ENCODE peak calls at places on chromosomes 16 and 17, in ten cellular contexts. One of them, this sample, is unnamed.

GRCh38 chr17:66904760-66905637 is 59.5 kb upstream of the CACNG4 start:
- DNase-seq in cardiac fibroblast: peak; percentile 94
- DNase-seq in NB4: no peak
- DNase-seq in iPS-NIHi11: no peak
- DNase-seq in stimulated activated CD4-positive, alpha-beta T cell treated with anti-CD3 and anti-CD28 coated beads, Interleukin-2, amount 100 ng/mL, for 24 hours: no peak
- DNase-seq in AG04450: no peak
- DNase-seq in stimulated activated CD8-positive, alpha-beta memory T cell treated with anti-CD3 and anti-CD28 coated beads, Interleukin-2, amount 100 ng/mL, for 1 hour: no peak
- DNase-seq in dorsolateral prefrontal cortex: no peak
- DNase-seq in Caki2: peak; percentile 37
- DNase-seq in astrocyte of the spinal cord: peak; percentile 43
- DNase-seq in this sample: no peak

GRCh38 chr17:59785091-59785799 is 77.8 kb downstream of the VMP1 start:
- DNase-seq in cardiac fibroblast: no peak
- DNase-seq in NB4: peak; percentile 64
- DNase-seq in iPS-NIHi11: no peak
- DNase-seq in stimulated activated CD4-positive, alpha-beta T cell treated with anti-CD3 and anti-CD28 coated beads, Interleukin-2, amount 100 ng/mL, for 24 hours: no peak
- DNase-seq in AG04450: no peak
- DNase-seq in stimulated activated CD8-positive, alpha-beta memory T cell treated with anti-CD3 and anti-CD28 coated beads, Interleukin-2, amount 100 ng/mL, for 1 hour: no peak
- DNase-seq in dorsolateral prefrontal cortex: no peak
- DNase-seq in Caki2: no peak
- DNase-seq in astrocyte of the spinal cord: peak; percentile 43
- DNase-seq in this sample: no peak

GRCh38 chr17:60535382-60536279 is 9.6 kb upstream of the APPBP2 start:
- DNase-seq in cardiac fibroblast: peak; percentile 21
- DNase-seq in NB4: no peak
- DNase-seq in iPS-NIHi11: no peak
- DNase-seq in stimulated activated CD4-positive, alpha-beta T cell treated with anti-CD3 and anti-CD28 coated beads, Interleukin-2, amount 100 ng/mL, for 24 hours: no peak
- DNase-seq in AG04450: peak; percentile 91
- DNase-seq in stimulated activated CD8-positive, alpha-beta memory T cell treated with anti-CD3 and anti-CD28 coated beads, Interleukin-2, amount 100 ng/mL, for 1 hour: no peak
- DNase-seq in dorsolateral prefrontal cortex: no peak
- DNase-seq in Caki2: no peak
- DNase-seq in astrocyte of the spinal cord: peak; percentile 52
- DNase-seq in this sample: no peak

GRCh38 chr16:64892843-64893242 is 229.0 kb downstream of the CDH11 start:
- DNase-seq in cardiac fibroblast: peak; percentile 58
- DNase-seq in NB4: no peak
- DNase-seq in iPS-NIHi11: no peak
- DNase-seq in stimulated activated CD4-positive, alpha-beta T cell treated with anti-CD3 and anti-CD28 coated beads, Interleukin-2, amount 100 ng/mL, for 24 hours: no peak
- DNase-seq in AG04450: peak; percentile 75
- DNase-seq in stimulated activated CD8-positive, alpha-beta memory T cell treated with anti-CD3 and anti-CD28 coated beads, Interleukin-2, amount 100 ng/mL, for 1 hour: no peak
- DNase-seq in dorsolateral prefrontal cortex: no peak
- DNase-seq in Caki2: peak; percentile 14
- DNase-seq in astrocyte of the spinal cord: peak; percentile 94
- DNase-seq in this sample: no peak

GRCh38 chr17:37361543-37361942 is 14.2 kb upstream of the C17orf78 start:
- DNase-seq in cardiac fibroblast: no peak
- DNase-seq in NB4: peak; percentile 26
- DNase-seq in iPS-NIHi11: no peak
- DNase-seq in stimulated activated CD4-positive, alpha-beta T cell treated with anti-CD3 and anti-CD28 coated beads, Interleukin-2, amount 100 ng/mL, for 24 hours: no peak
- DNase-seq in AG04450: no peak
- DNase-seq in stimulated activated CD8-positive, alpha-beta memory T cell treated with anti-CD3 and anti-CD28 coated beads, Interleukin-2, amount 100 ng/mL, for 1 hour: no peak
- DNase-seq in dorsolateral prefrontal cortex: no peak
- DNase-seq in Caki2: no peak
- DNase-seq in astrocyte of the spinal cord: no peak
- DNase-seq in this sample: no peak

GRCh38 chr16:51388516-51388951 is 237.5 kb upstream of the SALL1 start:
- DNase-seq in cardiac fibroblast: no peak
- DNase-seq in NB4: no peak
- DNase-seq in iPS-NIHi11: no peak
- DNase-seq in stimulated activated CD4-positive, alpha-beta T cell treated with anti-CD3 and anti-CD28 coated beads, Interleukin-2, amount 100 ng/mL, for 24 hours: no peak
- DNase-seq in AG04450: no peak
- DNase-seq in stimulated activated CD8-positive, alpha-beta memory T cell treated with anti-CD3 and anti-CD28 coated beads, Interleukin-2, amount 100 ng/mL, for 1 hour: no peak
- DNase-seq in dorsolateral prefrontal cortex: no peak
- DNase-seq in Caki2: no peak
- DNase-seq in astrocyte of the spinal cord: no peak
- DNase-seq in this sample: no peak

GRCh38 chr17:64020068-64020766 is at the start of gene ICAM2:
- DNase-seq in cardiac fibroblast: no peak
- DNase-seq in NB4: peak; percentile 72
- DNase-seq in iPS-NIHi11: no peak
- DNase-seq in stimulated activated CD4-positive, alpha-beta T cell treated with anti-CD3 and anti-CD28 coated beads, Interleukin-2, amount 100 ng/mL, for 24 hours: peak; percentile 80
- DNase-seq in AG04450: no peak
- DNase-seq in stimulated activated CD8-positive, alpha-beta memory T cell treated with anti-CD3 and anti-CD28 coated beads, Interleukin-2, amount 100 ng/mL, for 1 hour: peak; percentile 78
- DNase-seq in dorsolateral prefrontal cortex: no peak
- DNase-seq in Caki2: no peak
- DNase-seq in astrocyte of the spinal cord: no peak
- DNase-seq in this sample: no peak

GRCh38 chr17:80846932-80847331 is 144.7 kb upstream of the CHMP6 start:
- DNase-seq in cardiac fibroblast: no peak
- DNase-seq in NB4: no peak
- DNase-seq in iPS-NIHi11: no peak
- DNase-seq in stimulated activated CD4-positive, alpha-beta T cell treated with anti-CD3 and anti-CD28 coated beads, Interleukin-2, amount 100 ng/mL, for 24 hours: no peak
- DNase-seq in AG04450: no peak
- DNase-seq in stimulated activated CD8-positive, alpha-beta memory T cell treated with anti-CD3 and anti-CD28 coated beads, Interleukin-2, amount 100 ng/mL, for 1 hour: no peak
- DNase-seq in dorsolateral prefrontal cortex: no peak
- DNase-seq in Caki2: no peak
- DNase-seq in astrocyte of the spinal cord: no peak
- DNase-seq in this sample: no peak

GRCh38 chr17:81959362-81960129 is 1.4 kb downstream of the NOTUM start:
- DNase-seq in cardiac fibroblast: peak; percentile 56
- DNase-seq in NB4: peak; percentile 52
- DNase-seq in iPS-NIHi11: peak; percentile 79
- DNase-seq in stimulated activated CD4-positive, alpha-beta T cell treated with anti-CD3 and anti-CD28 coated beads, Interleukin-2, amount 100 ng/mL, for 24 hours: peak; percentile 84
- DNase-seq in AG04450: no peak
- DNase-seq in stimulated activated CD8-positive, alpha-beta memory T cell treated with anti-CD3 and anti-CD28 coated beads, Interleukin-2, amount 100 ng/mL, for 1 hour: peak; percentile 72
- DNase-seq in dorsolateral prefrontal cortex: peak; percentile 54
- DNase-seq in Caki2: peak; percentile 50
- DNase-seq in astrocyte of the spinal cord: no peak
- DNase-seq in this sample: peak; percentile 83

GRCh38 chr16:8996891-8997290 is 33.2 kb upstream of the USP7 start:
- DNase-seq in cardiac fibroblast: peak; percentile 5
- DNase-seq in NB4: peak; percentile 31
- DNase-seq in iPS-NIHi11: peak; percentile 67
- DNase-seq in stimulated activated CD4-positive, alpha-beta T cell treated with anti-CD3 and anti-CD28 coated beads, Interleukin-2, amount 100 ng/mL, for 24 hours: no peak
- DNase-seq in AG04450: no peak
- DNase-seq in stimulated activated CD8-positive, alpha-beta memory T cell treated with anti-CD3 and anti-CD28 coated beads, Interleukin-2, amount 100 ng/mL, for 1 hour: no peak
- DNase-seq in dorsolateral prefrontal cortex: no peak
- DNase-seq in Caki2: no peak
- DNase-seq in astrocyte of the spinal cord: no peak
- DNase-seq in this sample: no peak

GRCh38 chr16:69921125-69921524 is 30.0 kb upstream of the CLEC18A start:
- DNase-seq in cardiac fibroblast: peak; percentile 30
- DNase-seq in NB4: no peak
- DNase-seq in iPS-NIHi11: no peak
- DNase-seq in stimulated activated CD4-positive, alpha-beta T cell treated with anti-CD3 and anti-CD28 coated beads, Interleukin-2, amount 100 ng/mL, for 24 hours: no peak
- DNase-seq in AG04450: no peak
- DNase-seq in stimulated activated CD8-positive, alpha-beta memory T cell treated with anti-CD3 and anti-CD28 coated beads, Interleukin-2, amount 100 ng/mL, for 1 hour: no peak
- DNase-seq in dorsolateral prefrontal cortex: no peak
- DNase-seq in Caki2: no peak
- DNase-seq in astrocyte of the spinal cord: peak; percentile 60
- DNase-seq in this sample: no peak

GRCh38 chr17:1315891-1316403 is 36.5 kb downstream of the TRARG1 start:
- DNase-seq in cardiac fibroblast: no peak
- DNase-seq in NB4: peak; percentile 45
- DNase-seq in iPS-NIHi11: no peak
- DNase-seq in stimulated activated CD4-positive, alpha-beta T cell treated with anti-CD3 and anti-CD28 coated beads, Interleukin-2, amount 100 ng/mL, for 24 hours: no peak
- DNase-seq in AG04450: no peak
- DNase-seq in stimulated activated CD8-positive, alpha-beta memory T cell treated with anti-CD3 and anti-CD28 coated beads, Interleukin-2, amount 100 ng/mL, for 1 hour: no peak
- DNase-seq in dorsolateral prefrontal cortex: no peak
- DNase-seq in Caki2: no peak
- DNase-seq in astrocyte of the spinal cord: no peak
- DNase-seq in this sample: no peak

GRCh38 chr16:90019201-90019542 is at the start of gene DBNDD1:
- DNase-seq in cardiac fibroblast: no peak
- DNase-seq in NB4: no peak
- DNase-seq in iPS-NIHi11: no peak
- DNase-seq in stimulated activated CD4-positive, alpha-beta T cell treated with anti-CD3 and anti-CD28 coated beads, Interleukin-2, amount 100 ng/mL, for 24 hours: no peak
- DNase-seq in AG04450: no peak
- DNase-seq in stimulated activated CD8-positive, alpha-beta memory T cell treated with anti-CD3 and anti-CD28 coated beads, Interleukin-2, amount 100 ng/mL, for 1 hour: no peak
- DNase-seq in dorsolateral prefrontal cortex: no peak
- DNase-seq in Caki2: no peak
- DNase-seq in astrocyte of the spinal cord: no peak
- DNase-seq in this sample: peak; percentile 70

GRCh38 chr16:84766978-84767773 is 52.6 kb upstream of the CRISPLD2 start:
- DNase-seq in cardiac fibroblast: no peak
- DNase-seq in NB4: no peak
- DNase-seq in iPS-NIHi11: no peak
- DNase-seq in stimulated activated CD4-positive, alpha-beta T cell treated with anti-CD3 and anti-CD28 coated beads, Interleukin-2, amount 100 ng/mL, for 24 hours: no peak
- DNase-seq in AG04450: no peak
- DNase-seq in stimulated activated CD8-positive, alpha-beta memory T cell treated with anti-CD3 and anti-CD28 coated beads, Interleukin-2, amount 100 ng/mL, for 1 hour: no peak
- DNase-seq in dorsolateral prefrontal cortex: no peak
- DNase-seq in Caki2: no peak
- DNase-seq in astrocyte of the spinal cord: no peak
- DNase-seq in this sample: no peak

GRCh38 chr17:80816241-80817103 is 175.2 kb upstream of the CHMP6 start:
- DNase-seq in cardiac fibroblast: no peak
- DNase-seq in NB4: no peak
- DNase-seq in iPS-NIHi11: no peak
- DNase-seq in stimulated activated CD4-positive, alpha-beta T cell treated with anti-CD3 and anti-CD28 coated beads, Interleukin-2, amount 100 ng/mL, for 24 hours: no peak
- DNase-seq in AG04450: no peak
- DNase-seq in stimulated activated CD8-positive, alpha-beta memory T cell treated with anti-CD3 and anti-CD28 coated beads, Interleukin-2, amount 100 ng/mL, for 1 hour: no peak
- DNase-seq in dorsolateral prefrontal cortex: peak; percentile 16
- DNase-seq in Caki2: no peak
- DNase-seq in astrocyte of the spinal cord: no peak
- DNase-seq in this sample: no peak

GRCh38 chr16:80792031-80792430 is 12.4 kb downstream of the CDYL2 start:
- DNase-seq in cardiac fibroblast: peak; percentile 39
- DNase-seq in NB4: no peak
- DNase-seq in iPS-NIHi11: no peak
- DNase-seq in stimulated activated CD4-positive, alpha-beta T cell treated with anti-CD3 and anti-CD28 coated beads, Interleukin-2, amount 100 ng/mL, for 24 hours: no peak
- DNase-seq in AG04450: no peak
- DNase-seq in stimulated activated CD8-positive, alpha-beta memory T cell treated with anti-CD3 and anti-CD28 coated beads, Interleukin-2, amount 100 ng/mL, for 1 hour: no peak
- DNase-seq in dorsolateral prefrontal cortex: no peak
- DNase-seq in Caki2: no peak
- DNase-seq in astrocyte of the spinal cord: peak; percentile 19
- DNase-seq in this sample: no peak

GRCh38 chr17:56648814-56649213 is 55.3 kb downstream of the NOG start:
- DNase-seq in cardiac fibroblast: no peak
- DNase-seq in NB4: no peak
- DNase-seq in iPS-NIHi11: no peak
- DNase-seq in stimulated activated CD4-positive, alpha-beta T cell treated with anti-CD3 and anti-CD28 coated beads, Interleukin-2, amount 100 ng/mL, for 24 hours: no peak
- DNase-seq in AG04450: no peak
- DNase-seq in stimulated activated CD8-positive, alpha-beta memory T cell treated with anti-CD3 and anti-CD28 coated beads, Interleukin-2, amount 100 ng/mL, for 1 hour: no peak
- DNase-seq in dorsolateral prefrontal cortex: no peak
- DNase-seq in Caki2: no peak
- DNase-seq in astrocyte of the spinal cord: no peak
- DNase-seq in this sample: no peak

GRCh38 chr17:77425791-77426641 is 285.2 kb downstream of the SEC14L1 start:
- DNase-seq in cardiac fibroblast: peak; percentile 79
- DNase-seq in NB4: peak; percentile 35
- DNase-seq in iPS-NIHi11: peak; percentile 42
- DNase-seq in stimulated activated CD4-positive, alpha-beta T cell treated with anti-CD3 and anti-CD28 coated beads, Interleukin-2, amount 100 ng/mL, for 24 hours: no peak
- DNase-seq in AG04450: peak; percentile 67
- DNase-seq in stimulated activated CD8-positive, alpha-beta memory T cell treated with anti-CD3 and anti-CD28 coated beads, Interleukin-2, amount 100 ng/mL, for 1 hour: no peak
- DNase-seq in dorsolateral prefrontal cortex: no peak
- DNase-seq in Caki2: peak; percentile 93
- DNase-seq in astrocyte of the spinal cord: peak; percentile 90
- DNase-seq in this sample: no peak

GRCh38 chr16:25613931-25614330 is 77.8 kb upstream of the HS3ST4 start:
- DNase-seq in cardiac fibroblast: no peak
- DNase-seq in NB4: no peak
- DNase-seq in iPS-NIHi11: no peak
- DNase-seq in stimulated activated CD4-positive, alpha-beta T cell treated with anti-CD3 and anti-CD28 coated beads, Interleukin-2, amount 100 ng/mL, for 24 hours: no peak
- DNase-seq in AG04450: no peak
- DNase-seq in stimulated activated CD8-positive, alpha-beta memory T cell treated with anti-CD3 and anti-CD28 coated beads, Interleukin-2, amount 100 ng/mL, for 1 hour: no peak
- DNase-seq in dorsolateral prefrontal cortex: no peak
- DNase-seq in Caki2: no peak
- DNase-seq in astrocyte of the spinal cord: no peak
- DNase-seq in this sample: no peak

GRCh38 chr16:2516391-2517240 is 2.9 kb downstream of the ATP6V0C start:
- DNase-seq in cardiac fibroblast: no peak
- DNase-seq in NB4: peak; percentile 91
- DNase-seq in iPS-NIHi11: no peak
- DNase-seq in stimulated activated CD4-positive, alpha-beta T cell treated with anti-CD3 and anti-CD28 coated beads, Interleukin-2, amount 100 ng/mL, for 24 hours: no peak
- DNase-seq in AG04450: no peak
- DNase-seq in stimulated activated CD8-positive, alpha-beta memory T cell treated with anti-CD3 and anti-CD28 coated beads, Interleukin-2, amount 100 ng/mL, for 1 hour: no peak
- DNase-seq in dorsolateral prefrontal cortex: no peak
- DNase-seq in Caki2: no peak
- DNase-seq in astrocyte of the spinal cord: no peak
- DNase-seq in this sample: no peak

GRCh38 chr16:66152841-66153525 is 213.5 kb upstream of the CDH5 start:
- DNase-seq in cardiac fibroblast: peak; percentile 82
- DNase-seq in NB4: no peak
- DNase-seq in iPS-NIHi11: no peak
- DNase-seq in stimulated activated CD4-positive, alpha-beta T cell treated with anti-CD3 and anti-CD28 coated beads, Interleukin-2, amount 100 ng/mL, for 24 hours: no peak
- DNase-seq in AG04450: peak; percentile 87
- DNase-seq in stimulated activated CD8-positive, alpha-beta memory T cell treated with anti-CD3 and anti-CD28 coated beads, Interleukin-2, amount 100 ng/mL, for 1 hour: no peak
- DNase-seq in dorsolateral prefrontal cortex: no peak
- DNase-seq in Caki2: no peak
- DNase-seq in astrocyte of the spinal cord: peak; percentile 84
- DNase-seq in this sample: no peak

GRCh38 chr16:70453891-70454220 is 539 bp upstream of the FCSK start:
- DNase-seq in cardiac fibroblast: no peak
- DNase-seq in NB4: no peak
- DNase-seq in iPS-NIHi11: no peak
- DNase-seq in stimulated activated CD4-positive, alpha-beta T cell treated with anti-CD3 and anti-CD28 coated beads, Interleukin-2, amount 100 ng/mL, for 24 hours: no peak
- DNase-seq in AG04450: no peak
- DNase-seq in stimulated activated CD8-positive, alpha-beta memory T cell treated with anti-CD3 and anti-CD28 coated beads, Interleukin-2, amount 100 ng/mL, for 1 hour: no peak
- DNase-seq in dorsolateral prefrontal cortex: no peak
- DNase-seq in Caki2: no peak
- DNase-seq in astrocyte of the spinal cord: no peak
- DNase-seq in this sample: no peak

GRCh38 chr17:79836952-79837887 is 2.0 kb downstream of the CBX4 start:
- DNase-seq in cardiac fibroblast: peak; percentile 82
- DNase-seq in NB4: peak; percentile 93
- DNase-seq in iPS-NIHi11: no peak
- DNase-seq in stimulated activated CD4-positive, alpha-beta T cell treated with anti-CD3 and anti-CD28 coated beads, Interleukin-2, amount 100 ng/mL, for 24 hours: peak; percentile 63
- DNase-seq in AG04450: no peak
- DNase-seq in stimulated activated CD8-positive, alpha-beta memory T cell treated with anti-CD3 and anti-CD28 coated beads, Interleukin-2, amount 100 ng/mL, for 1 hour: no peak
- DNase-seq in dorsolateral prefrontal cortex: no peak
- DNase-seq in Caki2: peak; percentile 61
- DNase-seq in astrocyte of the spinal cord: peak; percentile 62
- DNase-seq in this sample: peak; percentile 76

GRCh38 chr17:1360975-1361374 is 39.0 kb downstream of the YWHAE start:
- DNase-seq in cardiac fibroblast: no peak
- DNase-seq in NB4: no peak
- DNase-seq in iPS-NIHi11: no peak
- DNase-seq in stimulated activated CD4-positive, alpha-beta T cell treated with anti-CD3 and anti-CD28 coated beads, Interleukin-2, amount 100 ng/mL, for 24 hours: peak; percentile 27
- DNase-seq in AG04450: no peak
- DNase-seq in stimulated activated CD8-positive, alpha-beta memory T cell treated with anti-CD3 and anti-CD28 coated beads, Interleukin-2, amount 100 ng/mL, for 1 hour: no peak
- DNase-seq in dorsolateral prefrontal cortex: no peak
- DNase-seq in Caki2: no peak
- DNase-seq in astrocyte of the spinal cord: no peak
- DNase-seq in this sample: no peak

GRCh38 chr17:35185849-35186248 is 8.3 kb downstream of the SLC35G3 start:
- DNase-seq in cardiac fibroblast: no peak
- DNase-seq in NB4: peak; percentile 58
- DNase-seq in iPS-NIHi11: no peak
- DNase-seq in stimulated activated CD4-positive, alpha-beta T cell treated with anti-CD3 and anti-CD28 coated beads, Interleukin-2, amount 100 ng/mL, for 24 hours: no peak
- DNase-seq in AG04450: no peak
- DNase-seq in stimulated activated CD8-positive, alpha-beta memory T cell treated with anti-CD3 and anti-CD28 coated beads, Interleukin-2, amount 100 ng/mL, for 1 hour: no peak
- DNase-seq in dorsolateral prefrontal cortex: no peak
- DNase-seq in Caki2: no peak
- DNase-seq in astrocyte of the spinal cord: no peak
- DNase-seq in this sample: peak; percentile 1

GRCh38 chr17:68790481-68790880 is 164.7 kb downstream of the ABCA8 start:
- DNase-seq in cardiac fibroblast: peak; percentile 44
- DNase-seq in NB4: no peak
- DNase-seq in iPS-NIHi11: no peak
- DNase-seq in stimulated activated CD4-positive, alpha-beta T cell treated with anti-CD3 and anti-CD28 coated beads, Interleukin-2, amount 100 ng/mL, for 24 hours: no peak
- DNase-seq in AG04450: no peak
- DNase-seq in stimulated activated CD8-positive, alpha-beta memory T cell treated with anti-CD3 and anti-CD28 coated beads, Interleukin-2, amount 100 ng/mL, for 1 hour: no peak
- DNase-seq in dorsolateral prefrontal cortex: no peak
- DNase-seq in Caki2: no peak
- DNase-seq in astrocyte of the spinal cord: peak; percentile 35
- DNase-seq in this sample: no peak

GRCh38 chr16:2426941-2427361 is 2.3 kb upstream of the CCNF start:
- DNase-seq in cardiac fibroblast: no peak
- DNase-seq in NB4: no peak
- DNase-seq in iPS-NIHi11: no peak
- DNase-seq in stimulated activated CD4-positive, alpha-beta T cell treated with anti-CD3 and anti-CD28 coated beads, Interleukin-2, amount 100 ng/mL, for 24 hours: no peak
- DNase-seq in AG04450: no peak
- DNase-seq in stimulated activated CD8-positive, alpha-beta memory T cell treated with anti-CD3 and anti-CD28 coated beads, Interleukin-2, amount 100 ng/mL, for 1 hour: no peak
- DNase-seq in dorsolateral prefrontal cortex: no peak
- DNase-seq in Caki2: no peak
- DNase-seq in astrocyte of the spinal cord: no peak
- DNase-seq in this sample: no peak

GRCh38 chr17:75591722-75592302 is 4.2 kb downstream of the MYO15B start:
- DNase-seq in cardiac fibroblast: no peak
- DNase-seq in NB4: no peak
- DNase-seq in iPS-NIHi11: no peak
- DNase-seq in stimulated activated CD4-positive, alpha-beta T cell treated with anti-CD3 and anti-CD28 coated beads, Interleukin-2, amount 100 ng/mL, for 24 hours: no peak
- DNase-seq in AG04450: no peak
- DNase-seq in stimulated activated CD8-positive, alpha-beta memory T cell treated with anti-CD3 and anti-CD28 coated beads, Interleukin-2, amount 100 ng/mL, for 1 hour: no peak
- DNase-seq in dorsolateral prefrontal cortex: no peak
- DNase-seq in Caki2: no peak
- DNase-seq in astrocyte of the spinal cord: no peak
- DNase-seq in this sample: no peak